ENCODE peak calls at places on chromosomes 13 and 19, in seven cellular contexts. X is left ventricle myocardium inferior, D is brain microvascular endothelial cell, P is progenitor cell of endocrine pancreas, C is A549, Q is tibial artery, H is RWPE1. Z is an unnamed sample.

GRCh38 chr19:7870571-7871279 is 3.5 kb downstream of the PRR36 start:
- DNase-seq in P (no peak), H (peak), D (no peak), Q (no peak), X (no peak), C (no peak), Z (peak)

GRCh38 chr13:60009300-60010248 is 154.2 kb downstream of the DIAPH3 start:
- DNase-seq in X (no peak), H (no peak), Q (no peak), P (no peak), D (no peak), C (no peak), Z (no peak)

GRCh38 chr13:30027569-30028455 is 177.4 kb upstream of the UBL3 start:
- DNase-seq in P (no peak), D (no peak), X (no peak), H (no peak), C (no peak), Q (no peak), Z (no peak)

GRCh38 chr13:26749285-26749684 is 11.3 kb downstream of the GPR12 start:
- DNase-seq in D (no peak), H (no peak), X (no peak), C (no peak), P (no peak), Q (no peak), Z (no peak)

GRCh38 chr13:80363890-80364503 is 23.1 kb upstream of the SPRY2 start:
- DNase-seq in H (peak), P (no peak), Q (no peak), C (no peak), D (no peak), X (no peak), Z (no peak)

GRCh38 chr13:32225494-32225931 is 89.7 kb downstream of the ZAR1L start:
- DNase-seq in Q (no peak), D (peak), P (no peak), C (no peak), H (no peak), X (no peak), Z (no peak)

GRCh38 chr13:96779691-96780090 is 214.6 kb downstream of the OXGR1 start:
- DNase-seq in C (no peak), H (no peak), P (no peak), D (no peak), Q (no peak), X (no peak), Z (no peak)

GRCh38 chr13:31538067-31539042 is 201.0 kb upstream of the RXFP2 start:
- DNase-seq in D (peak), X (no peak), C (no peak), Q (no peak), H (peak), P (no peak), Z (no peak)

GRCh38 chr19:30664358-30665058 is 292.3 kb downstream of the ZNF536 start:
- DNase-seq in D (peak), Q (no peak), X (peak), H (no peak), P (no peak), C (no peak), Z (no peak)

GRCh38 chr13:40193290-40194203 is 472.9 kb downstream of the FOXO1 start:
- DNase-seq in Q (peak), C (no peak), P (no peak), H (no peak), D (no peak), X (no peak), Z (no peak)

GRCh38 chr13:101465877-101466276 is 13.4 kb downstream of the ITGBL1 start:
- DNase-seq in D (no peak), H (no peak), X (no peak), Q (no peak), P (no peak), C (no peak), Z (no peak)

GRCh38 chr19:45092747-45093678 is at the start of gene PPP1R37:
- DNase-seq in H (peak), Q (peak), P (peak), D (peak), X (peak), C (peak), Z (peak)
- TF ChIP-seq CTCF in H (no peak), Q (peak), P (peak), D (peak), X (peak), C (peak), Z (peak)

DNA sequence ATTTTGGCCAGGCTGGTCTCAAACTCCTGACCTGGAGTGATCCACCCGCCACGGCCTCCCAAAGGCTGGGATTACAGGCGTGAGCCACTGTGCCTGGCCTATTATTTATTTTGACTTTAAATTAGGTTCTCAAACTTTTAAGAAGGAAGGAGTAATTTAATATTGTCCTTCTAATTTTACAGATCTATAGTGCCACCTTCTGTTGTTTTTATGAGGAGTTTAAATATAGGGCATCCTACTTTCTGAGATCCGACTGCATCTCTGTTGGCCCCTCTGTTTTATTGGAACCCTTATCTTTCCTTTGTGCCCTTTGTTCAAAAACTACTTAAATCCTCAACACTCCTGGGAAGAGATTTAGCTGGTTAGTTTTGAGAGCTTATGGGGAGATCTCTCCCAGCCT is 25.4 kb upstream of the ZMYM5 start:
- DNase-seq in H (no peak), C (no peak), D (no peak), Q (no peak), X (no peak), P (no peak), Z (no peak)
- TF ChIP-seq CTCF in H (no peak), C (peak), D (no peak), Q (no peak), X (peak), P (no peak), Z (peak)

GRCh38 chr13:51148952-51149573 is 38.0 kb upstream of the C13orf42 start:
- DNase-seq in D (peak), X (no peak), C (no peak), H (peak), Q (no peak), P (no peak), Z (peak)
- TF ChIP-seq CTCF in D (peak), X (peak), C (peak), H (peak), Q (peak), P (peak), Z (peak)

GRCh38 chr13:52195052-52195837 is 35.8 kb upstream of the NEK3 start:
- DNase-seq in P (no peak), H (peak), D (peak), C (no peak), X (peak), Q (peak), Z (peak)
- TF ChIP-seq CTCF in P (no peak), H (peak), D (peak), C (no peak), X (no peak), Q (no peak), Z (no peak)

DNA sequence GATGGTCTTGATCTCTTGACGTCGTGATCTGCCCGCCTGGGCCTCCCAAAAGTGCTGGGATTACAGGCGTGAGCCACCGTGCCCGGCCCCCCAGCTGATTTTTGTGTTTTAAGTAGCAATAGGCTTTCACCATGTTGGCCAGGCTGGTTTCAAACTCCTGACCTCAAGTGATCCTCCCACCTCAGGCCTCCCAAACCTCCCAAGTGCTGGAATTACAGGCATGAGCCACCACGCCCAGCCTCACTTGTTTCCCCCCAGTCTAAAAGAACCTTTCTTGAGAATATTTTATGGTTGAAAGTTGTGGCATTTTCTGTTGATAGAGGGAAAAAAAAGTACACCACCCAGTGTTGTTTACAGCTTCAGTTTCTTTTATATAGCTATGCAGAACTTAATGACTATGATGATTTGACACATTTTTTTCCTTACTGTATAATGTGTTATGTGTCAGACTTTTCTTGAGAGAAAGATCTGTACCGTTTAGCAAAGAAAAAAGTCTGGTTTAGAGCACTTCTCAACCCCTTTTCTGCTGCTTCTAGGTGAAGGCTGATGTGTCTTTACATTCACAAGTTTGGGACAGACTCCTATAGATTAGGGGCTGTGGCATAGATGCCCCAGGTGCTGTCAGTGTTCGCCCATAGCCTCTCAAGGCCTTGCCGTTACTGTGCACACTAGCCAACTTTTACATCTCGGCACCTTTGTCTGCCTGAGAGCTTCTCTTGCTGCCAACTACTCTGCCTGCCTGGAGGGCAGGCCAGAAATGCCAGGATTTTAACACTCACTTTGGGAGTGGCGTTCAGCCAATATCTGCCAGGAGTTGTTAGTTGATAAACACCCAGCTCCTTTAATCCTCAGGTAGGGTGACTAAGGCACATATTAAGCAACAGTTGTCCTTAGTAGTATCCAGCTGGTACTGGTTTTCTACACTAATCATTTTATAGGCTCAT is 33.0 kb downstream of the KCTD4 start:
- DNase-seq in H (peak), X (peak), P (no peak), D (no peak), Q (no peak), C (peak), Z (no peak)
- TF ChIP-seq CTCF in H (no peak), X (no peak), P (no peak), D (no peak), Q (no peak), C (no peak), Z (no peak)

GRCh38 chr13:90968510-90968909 is 379.0 kb upstream of the MIR17HG start:
- DNase-seq in H (peak), Q (no peak), C (peak), P (no peak), D (no peak), X (no peak), Z (peak)
- TF ChIP-seq CTCF in H (peak), Q (no peak), C (peak), P (peak), D (peak), X (peak), Z (no peak)

GRCh38 chr13:52450793-52451116 is 321 bp upstream of the VPS36 start:
- DNase-seq in Q (no peak), C (no peak), H (no peak), P (no peak), D (no peak), X (no peak), Z (no peak)
- TF ChIP-seq CTCF in Q (no peak), C (no peak), H (peak), P (no peak), D (no peak), X (no peak), Z (peak)

GRCh38 chr13:111187879-111188643 is 73.0 kb downstream of the ARHGEF7 start:
- DNase-seq in C (no peak), H (peak), Q (no peak), P (no peak), D (no peak), X (no peak), Z (peak)
- TF ChIP-seq CTCF in C (no peak), H (no peak), Q (no peak), P (no peak), D (no peak), X (no peak), Z (no peak)

GRCh38 chr19:10420444-10421239 is at the start of gene PDE4A:
- DNase-seq in P (no peak), C (peak), D (no peak), H (no peak), X (no peak), Q (no peak), Z (peak)
- TF ChIP-seq CTCF in P (peak), C (peak), D (peak), H (peak), X (peak), Q (no peak), Z (peak)

DNA sequence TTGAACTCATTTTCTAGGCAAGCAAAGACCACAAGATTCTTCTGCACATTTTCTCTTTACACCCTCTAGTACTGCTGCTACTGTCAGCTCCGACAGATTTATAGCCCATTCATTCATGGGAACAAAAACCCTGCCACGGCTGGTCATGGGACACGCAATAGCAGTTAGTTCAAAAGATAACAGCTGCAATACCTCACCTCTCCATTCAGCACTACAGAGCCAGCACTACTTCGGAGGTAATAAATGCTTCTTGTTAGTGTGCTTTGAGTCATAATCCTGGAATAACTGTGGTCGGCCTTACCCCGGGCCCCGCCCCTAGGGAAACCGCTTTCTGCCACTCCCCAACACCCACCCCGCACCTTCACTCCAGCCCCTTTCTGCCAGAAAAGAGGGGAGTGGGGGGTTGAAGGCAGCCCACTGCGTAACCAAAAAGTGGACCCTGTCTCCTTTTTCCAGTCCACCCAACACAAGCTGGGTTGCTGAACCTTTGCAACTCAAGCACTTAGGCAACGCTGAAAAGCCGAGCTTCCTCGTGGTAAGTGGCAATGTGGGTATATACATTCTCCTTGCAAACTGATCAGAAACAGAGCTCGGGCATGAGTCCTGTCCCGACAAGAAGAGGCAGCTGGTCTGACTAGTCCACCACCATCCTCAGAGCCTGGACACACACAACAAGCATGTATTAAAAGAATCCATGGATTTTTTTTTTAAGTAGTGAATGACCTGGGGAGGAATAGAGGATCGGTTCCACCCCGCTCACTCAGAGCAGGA is 240.8 kb upstream of the ZNF507 start:
- DNase-seq in H (peak), D (no peak), P (peak), Q (no peak), X (no peak), C (no peak), Z (no peak)
- TF ChIP-seq CTCF in H (no peak), D (no peak), P (peak), Q (no peak), X (no peak), C (no peak), Z (no peak)